ENCODE peak calls at places on chromosomes 6 and 20, in eight cellular contexts. W is NCI-H460, U is endothelial cell, F is H9, A is progenitor cell of endocrine pancreas, D is fibroblast of the conjunctiva, N is SJCRH30, Q is cardiac muscle cell. O is an unnamed sample.

GRCh38 chr20:17473662-17474061 is 57.5 kb downstream of the BFSP1 start:
- DNase-seq in F (no peak), D (no peak), W (no peak), Q (no peak), U (no peak), N (no peak), A (no peak), O (peak)

GRCh38 chr20:63525185-63525584 is 4.6 kb downstream of the PPDPF start:
- DNase-seq in U (no peak), W (no peak), Q (no peak), A (no peak), N (no peak), D (no peak), F (no peak), O (no peak)

GRCh38 chr6:9456241-9456658 is 958.6 kb downstream of the TFAP2A start:
- DNase-seq in Q (no peak), N (peak), A (no peak), D (no peak), W (no peak), F (peak), U (no peak), O (peak)

GRCh38 chr20:3275966-3276365 is 37.0 kb upstream of the SLC4A11 start:
- DNase-seq in A (no peak), F (no peak), D (no peak), N (no peak), W (no peak), Q (peak), U (no peak), O (no peak)

GRCh38 chr20:46837083-46837482 is 57.6 kb upstream of the EYA2 start:
- DNase-seq in N (no peak), D (no peak), U (no peak), Q (no peak), A (no peak), F (no peak), W (no peak), O (no peak)

GRCh38 chr20:59823030-59823423 is 110.4 kb downstream of the SYCP2 start:
- DNase-seq in U (no peak), F (peak), N (no peak), A (no peak), Q (no peak), W (no peak), D (no peak), O (no peak)

GRCh38 chr6:33860706-33861474 is 57.1 kb upstream of the MLN start:
- DNase-seq in D (no peak), Q (peak), W (no peak), N (peak), F (no peak), A (no peak), U (peak), O (no peak)

GRCh38 chr20:57400821-57401564 is 9.8 kb downstream of the RBM38 start:
- DNase-seq in N (peak), F (no peak), W (no peak), A (no peak), U (no peak), Q (no peak), D (no peak), O (no peak)

GRCh38 chr6:159807150-159807859 is 7.2 kb downstream of the PNLDC1 start:
- DNase-seq in D (no peak), N (no peak), U (no peak), A (no peak), Q (peak), F (no peak), W (no peak), O (no peak)

GRCh38 chr20:15706719-15707118 is 866.5 kb downstream of the KIF16B start:
- DNase-seq in W (no peak), Q (no peak), A (no peak), N (no peak), D (no peak), F (no peak), U (no peak), O (no peak)

GRCh38 chr6:31620586-31621319 is at the start of gene PRRC2A:
- DNase-seq in A (peak), D (peak), Q (no peak), U (peak), F (peak), N (peak), W (no peak), O (peak)

GRCh38 chr6:135268263-135268662 is 87.2 kb downstream of the MYB start:
- DNase-seq in A (no peak), U (no peak), F (no peak), N (no peak), W (no peak), D (no peak), Q (no peak), O (no peak)

GRCh38 chr6:122710908-122711307 is 68.6 kb upstream of the FABP7 start:
- DNase-seq in F (no peak), U (no peak), A (no peak), N (no peak), W (no peak), Q (no peak), D (no peak), O (no peak)

GRCh38 chr20:1674361-1674760 is 16.8 kb upstream of the SIRPG start:
- DNase-seq in U (no peak), A (no peak), Q (no peak), F (no peak), W (no peak), D (no peak), N (no peak), O (no peak)

GRCh38 chr6:122772724-122773123 is 6.8 kb upstream of the FABP7 start:
- DNase-seq in Q (no peak), W (no peak), U (no peak), A (no peak), F (no peak), D (no peak), N (no peak), O (no peak)

GRCh38 chr20:1567392-1568165 is 10.1 kb upstream of the SIRPD start:
- DNase-seq in U (no peak), D (no peak), A (no peak), N (no peak), F (no peak), W (peak), Q (peak), O (no peak)

GRCh38 chr6:170288091-170288631 is 2.7 kb downstream of the DLL1 start:
- DNase-seq in N (no peak), W (no peak), D (no peak), Q (no peak), A (no peak), F (no peak), U (no peak), O (no peak)

GRCh38 chr6:11810039-11810541 is 31.5 kb upstream of the ADTRP start:
- DNase-seq in F (no peak), Q (peak), U (no peak), N (peak), D (peak), W (peak), A (no peak), O (no peak)

GRCh38 chr6:109349419-109349987 is 32.8 kb downstream of the CD164 start:
- DNase-seq in W (no peak), F (no peak), Q (peak), U (no peak), A (no peak), D (peak), N (no peak), O (no peak)

GRCh38 chr6:160733045-160733646 is 31.1 kb downstream of the PLG start:
- DNase-seq in W (peak), N (peak), A (peak), Q (peak), D (peak), U (peak), F (peak), O (peak)

GRCh38 chr6:37372116-37372515 is 18.3 kb downstream of the RNF8 start:
- DNase-seq in N (no peak), Q (no peak), W (no peak), A (no peak), D (no peak), U (no peak), F (no peak), O (no peak)

GRCh38 chr6:29637247-29637646 is 4.3 kb upstream of the GABBR1 start:
- DNase-seq in U (no peak), A (no peak), Q (no peak), F (no peak), N (no peak), D (no peak), W (no peak), O (no peak)

GRCh38 chr20:47196091-47197081 is 160.1 kb downstream of the ZMYND8 start:
- DNase-seq in W (peak), Q (peak), F (peak), U (peak), A (peak), N (peak), D (peak), O (peak)

GRCh38 chr6:32167154-32167760 is 2.9 kb downstream of the EGFL8 start:
- DNase-seq in Q (no peak), D (no peak), W (no peak), A (no peak), U (no peak), N (no peak), F (peak), O (no peak)

GRCh38 chr20:13158339-13158738 is 62.7 kb upstream of the ISM1 start:
- DNase-seq in F (no peak), Q (no peak), W (no peak), D (no peak), U (no peak), A (no peak), N (no peak), O (no peak)

GRCh38 chr20:1965520-1966278 is 28.2 kb downstream of the PDYN start:
- DNase-seq in F (peak), U (peak), N (peak), W (peak), D (peak), A (peak), Q (peak), O (peak)

GRCh38 chr6:423799-424345 is 32.3 kb downstream of the IRF4 start:
- DNase-seq in D (no peak), Q (no peak), N (no peak), F (no peak), W (no peak), A (no peak), U (no peak), O (no peak)

GRCh38 chr6:75382634-75382900 is 98.0 kb upstream of the TMEM30A start:
- DNase-seq in N (no peak), W (no peak), U (no peak), Q (no peak), A (no peak), D (no peak), F (no peak), O (no peak)

GRCh38 chr6:75855047-75855446 is 106.0 kb downstream of the MYO6 start:
- DNase-seq in A (no peak), U (peak), D (peak), N (peak), W (peak), F (no peak), Q (peak), O (no peak)

GRCh38 chr20:14410869-14411555 is 73.6 kb upstream of the FLRT3 start:
- DNase-seq in N (no peak), F (no peak), W (no peak), A (no peak), U (no peak), Q (no peak), D (no peak), O (no peak)

GRCh38 chr20:43840382-43841070 is 74.1 kb upstream of the TOX2 start:
- DNase-seq in A (no peak), N (peak), D (no peak), F (peak), Q (peak), W (peak), U (peak), O (peak)

GRCh38 chr6:126048635-126049034 is 62.3 kb downstream of the TRMT11 start:
- DNase-seq in D (no peak), N (no peak), A (no peak), W (no peak), F (no peak), U (no peak), Q (no peak), O (no peak)

GRCh38 chr6:93177918-93178317 is 241.4 kb downstream of the EPHA7 start:
- DNase-seq in F (no peak), N (no peak), A (no peak), W (no peak), Q (no peak), D (no peak), U (no peak), O (no peak)

O was measured in ecto neural progenitor cell.